ENCODE peak calls at places on chromosomes 3 and 15, in eight cellular contexts. C is fibroblast of the aortic adventitia, P is fibroblast of villous mesenchyme, F is IMR-90, G is cardiac fibroblast, Q is AG04450, E is SK-N-SH, K is fibroblast of lung. N is an unnamed sample.

GRCh38 chr3:158471639-158472294 is 99.2 kb upstream of the MLF1 start:
- DNase-seq in K (peak; percentile 96), P (peak; percentile 80), F (peak; percentile 97), C (peak; percentile 96), Q (peak; percentile 85), G (peak; percentile 84), E (no peak), N (peak; percentile 96)

GRCh38 chr3:25724948-25725645 is 58.1 kb downstream of the NGLY1 start:
- DNase-seq in P (no peak), G (no peak), F (no peak), Q (no peak), E (no peak), C (no peak), K (no peak), N (no peak)

GRCh38 chr3:156509209-156510174 is 45.4 kb downstream of the SSR3 start:
- DNase-seq in E (peak; percentile 63), C (peak; percentile 85), P (peak; percentile 74), F (peak; percentile 66), Q (peak; percentile 34), K (peak; percentile 54), G (peak; percentile 81), N (peak; percentile 84)

GRCh38 chr3:53748512-53749271 is 97.5 kb downstream of the CHDH start:
- DNase-seq in G (no peak), P (no peak), E (no peak), Q (no peak), K (no peak), C (no peak), F (no peak), N (no peak)

GRCh38 chr15:94584833-94585244 is 353.5 kb downstream of the MCTP2 start:
- DNase-seq in Q (no peak), E (no peak), C (no peak), F (no peak), G (no peak), K (peak; percentile 39), P (no peak), N (peak; percentile 18)

GRCh38 chr3:125055165-125055912 is 458 bp downstream of the HEG1 start:
- DNase-seq in F (peak; percentile 20), P (no peak), Q (no peak), C (peak; percentile 37), G (no peak), E (peak; percentile 87), K (no peak), N (no peak)

GRCh38 chr3:47909607-47910006 is 106.6 kb downstream of the MAP4 start:
- DNase-seq in P (no peak), E (no peak), K (no peak), Q (no peak), G (no peak), C (no peak), F (no peak), N (no peak)

GRCh38 chr15:37101634-37102314 is 1.4 kb upstream of the MEIS2 start:
- DNase-seq in G (peak; percentile 78), Q (no peak), K (peak; percentile 81), F (peak; percentile 70), P (peak; percentile 79), C (peak; percentile 90), E (peak; percentile 78), N (peak; percentile 86)

GRCh38 chr15:95363636-95364035 is 966.9 kb upstream of the NR2F2 start:
- DNase-seq in K (no peak), F (no peak), P (peak; percentile 37), C (no peak), E (no peak), G (no peak), Q (no peak), N (no peak)

GRCh38 chr15:85474700-85475316 is 94.4 kb downstream of the AKAP13 start:
- DNase-seq in Q (no peak), G (no peak), F (no peak), P (no peak), K (peak; percentile 22), E (no peak), C (no peak), N (no peak)

GRCh38 chr15:31303434-31304073 is 23.1 kb upstream of the KLF13 start:
- DNase-seq in Q (no peak), E (no peak), G (peak; percentile 16), F (no peak), C (peak; percentile 45), P (peak; percentile 7), K (no peak), N (no peak)

GRCh38 chr3:40800343-40800742 is 275.6 kb downstream of the ZNF621 start:
- DNase-seq in E (no peak), K (peak; percentile 94), Q (peak; percentile 3), F (peak; percentile 15), C (peak; percentile 56), P (peak; percentile 95), G (peak; percentile 97), N (peak; percentile 91)

GRCh38 chr3:143134446-143134845 is 14.9 kb downstream of the CHST2 start:
- DNase-seq in E (no peak), K (peak; percentile 47), C (peak; percentile 8), F (no peak), G (peak; percentile 33), Q (no peak), P (no peak), N (no peak)

GRCh38 chr3:11001020-11001657 is 8.6 kb downstream of the SLC6A1 start:
- DNase-seq in P (no peak), C (no peak), Q (no peak), E (peak; percentile 64), K (no peak), G (peak; percentile 6), F (no peak), N (peak; percentile 16)

GRCh38 chr3:112676659-112677234 is 35.8 kb upstream of the CCDC80 start:
- DNase-seq in G (peak; percentile 98), C (peak; percentile 97), Q (peak; percentile 92), P (peak; percentile 93), K (peak; percentile 99), E (no peak), F (peak; percentile 99), N (peak; percentile 94)

GRCh38 chr15:101128191-101128590 is 123.7 kb downstream of the CHSY1 start:
- DNase-seq in G (peak; percentile 97), Q (peak; percentile 94), E (no peak), F (peak; percentile 99), P (peak; percentile 99), K (peak; percentile 98), C (peak; percentile 97), N (peak; percentile 96)

GRCh38 chr3:143608966-143609365 is 239.3 kb downstream of the SLC9A9 start:
- DNase-seq in C (peak; percentile 4), P (peak; percentile 93), Q (no peak), E (no peak), G (peak; percentile 98), K (peak; percentile 14), F (peak; percentile 29), N (peak; percentile 83)

GRCh38 chr15:81091889-81092558 is 42.0 kb upstream of the CFAP161 start:
- DNase-seq in Q (peak; percentile 89), C (peak; percentile 90), P (peak; percentile 88), E (peak; percentile 23), F (peak; percentile 97), K (peak; percentile 95), G (peak; percentile 94), N (peak; percentile 81)

GRCh38 chr15:67049351-67050044 is 15.9 kb upstream of the SMAD3 start:
- DNase-seq in F (peak; percentile 92), P (peak; percentile 69), G (peak; percentile 82), Q (no peak), C (peak; percentile 80), E (no peak), K (peak; percentile 96), N (peak; percentile 75)

GRCh38 chr3:135633078-135633477 is 332.4 kb upstream of the PPP2R3A start:
- DNase-seq in Q (no peak), F (no peak), G (no peak), K (no peak), P (no peak), C (no peak), E (no peak), N (no peak)

GRCh38 chr3:143821862-143822261 is 26.4 kb downstream of the SLC9A9 start:
- DNase-seq in C (no peak), F (no peak), E (no peak), P (no peak), Q (no peak), K (no peak), G (no peak), N (no peak)

GRCh38 chr3:83567935-83568334 is 1390.9 kb upstream of the CADM2 start:
- DNase-seq in K (no peak), Q (no peak), P (no peak), E (no peak), C (no peak), G (no peak), F (no peak), N (no peak)

GRCh38 chr15:91110407-91110806 is 10.3 kb downstream of the SV2B start:
- DNase-seq in Q (no peak), E (no peak), C (no peak), F (no peak), P (no peak), K (no peak), G (no peak), N (no peak)

GRCh38 chr3:191915717-191916116 is 454.8 kb downstream of the PYDC2 start:
- DNase-seq in Q (no peak), G (no peak), E (no peak), P (no peak), C (no peak), F (no peak), K (no peak), N (no peak)

GRCh38 chr3:11495948-11496557 is 147.7 kb downstream of the VGLL4 start:
- DNase-seq in K (peak; percentile 92), C (peak; percentile 67), F (no peak), G (peak; percentile 30), P (no peak), E (no peak), Q (no peak), N (peak; percentile 81)

GRCh38 chr3:34256021-34256420 is 457.6 kb downstream of the PDCD6IP start:
- DNase-seq in F (no peak), G (no peak), C (no peak), K (no peak), E (no peak), P (no peak), Q (no peak), N (no peak)

GRCh38 chr3:67943546-67943945 is 289.1 kb upstream of the SUCLG2 start:
- DNase-seq in F (no peak), G (no peak), E (no peak), P (no peak), Q (no peak), K (no peak), C (no peak), N (no peak)

GRCh38 chr3:65639444-65639843 is 399.3 kb downstream of the MAGI1 start:
- DNase-seq in K (no peak), G (no peak), P (no peak), Q (no peak), E (no peak), F (no peak), C (no peak), N (no peak)
- TF ChIP-seq CTCF in K (no peak), G (no peak), P (no peak), Q (no peak), E (no peak), F (no peak), C (no peak), N (no peak)

GRCh38 chr3:102980379-102980726 is 545.5 kb downstream of the ZPLD1 start:
- DNase-seq in P (no peak), F (peak; percentile 0), G (no peak), E (no peak), C (no peak), K (no peak), Q (no peak), N (no peak)
- H3K4me3 ChIP-seq in P (no peak overlapping the region), F (no peak overlapping the region), G (no peak overlapping the region), E (no peak overlapping the region), C (no peak overlapping the region), K (no peak overlapping the region), Q (no peak overlapping the region), N (no peak overlapping the region)

GRCh38 chr15:69592954-69593353 is 140.3 kb downstream of the RPLP1 start:
- DNase-seq in E (no peak), G (no peak), K (no peak), F (no peak), P (no peak), Q (no peak), C (no peak), N (no peak)
- TF ChIP-seq CTCF in E (no peak), G (no peak), K (no peak), F (no peak), P (no peak), Q (no peak), C (no peak), N (no peak)

GRCh38 chr3:197807969-197808587 is 17.0 kb downstream of the LRCH3 start:
- DNase-seq in G (peak; percentile 34), C (no peak), P (peak; percentile 42), F (peak; percentile 41), K (peak; percentile 62), Q (no peak), E (no peak), N (peak; percentile 36)
- H3K4me3 ChIP-seq in G (no peak overlapping the region), C (no peak overlapping the region), P (no peak overlapping the region), F (no peak overlapping the region), K (no peak overlapping the region), Q (no peak overlapping the region), E (no peak overlapping the region), N (no peak overlapping the region)